ENCODE peak calls at places on chromosome 3, in nine cellular contexts. P is heart right ventricle, R is HL-60, Z is thyroid gland, I is psoas muscle, N is H9, V is dorsolateral prefrontal cortex, W is left lung, M is endodermal cell. A is an unnamed sample.

GRCh38 chr3:177306252-177306651 is 109.0 kb upstream of the TBL1XR1 start:
- DNase-seq in Z (no peak), V (no peak), P (no peak), I (no peak), R (no peak), N (no peak), M (no peak), W (no peak), A (no peak)

GRCh38 chr3:40099875-40100274 is 209.6 kb upstream of the EIF1B start:
- DNase-seq in P (no peak), Z (no peak), N (no peak), I (no peak), V (no peak), M (no peak), W (no peak), R (no peak), A (no peak)

GRCh38 chr3:193938613-193939012 is 197.3 kb upstream of the HES1 start:
- DNase-seq in Z (no peak), M (peak), W (no peak), R (no peak), N (peak), P (no peak), I (no peak), V (no peak), A (no peak)

GRCh38 chr3:168100777-168101492 is 5.2 kb upstream of the GOLIM4 start:
- DNase-seq in W (no peak), V (no peak), N (no peak), R (no peak), I (no peak), M (no peak), Z (no peak), P (no peak), A (no peak)

GRCh38 chr3:160748226-160748625 is 7.8 kb upstream of the PPM1L start:
- DNase-seq in V (no peak), P (no peak), N (no peak), R (no peak), I (no peak), M (no peak), Z (peak), W (no peak), A (no peak)

GRCh38 chr3:9195390-9195789 is 54.1 kb downstream of the SRGAP3 start:
- DNase-seq in R (no peak), M (no peak), Z (no peak), W (no peak), N (no peak), P (no peak), V (no peak), I (no peak), A (no peak)

GRCh38 chr3:85255954-85256353 is 297.2 kb downstream of the CADM2 start:
- DNase-seq in V (no peak), W (no peak), N (no peak), M (peak), Z (no peak), R (no peak), I (no peak), P (no peak), A (no peak)

GRCh38 chr3:53083949-53084309 is 38.1 kb upstream of the SFMBT1 start:
- DNase-seq in Z (no peak), M (peak), P (no peak), V (no peak), I (no peak), R (no peak), W (no peak), N (no peak), A (no peak)

GRCh38 chr3:184641430-184641829 is 70.4 kb downstream of the MAGEF1 start:
- DNase-seq in P (no peak), N (no peak), W (no peak), Z (no peak), M (no peak), I (no peak), R (no peak), V (no peak), A (no peak)

GRCh38 chr3:149252272-149252671 is 30.6 kb upstream of the CP start:
- DNase-seq in R (peak), W (no peak), M (no peak), Z (no peak), I (no peak), N (no peak), V (no peak), P (no peak), A (no peak)

GRCh38 chr3:38602576-38603250 is 46.8 kb downstream of the SCN5A start:
- DNase-seq in Z (no peak), M (peak), N (no peak), P (no peak), R (no peak), W (no peak), V (no peak), I (no peak), A (no peak)

GRCh38 chr3:112132975-112133448 is at the start of gene GCSAM:
- DNase-seq in P (peak), I (peak), W (no peak), R (peak), M (no peak), N (no peak), Z (peak), V (no peak), A (no peak)

GRCh38 chr3:100653731-100654309 is 44.4 kb downstream of the ADGRG7 start:
- DNase-seq in I (no peak), N (peak), W (no peak), V (no peak), Z (no peak), P (no peak), R (no peak), M (peak), A (no peak)

GRCh38 chr3:25313286-25313685 is 114.8 kb upstream of the RARB start:
- DNase-seq in N (no peak), I (no peak), R (peak), P (no peak), Z (no peak), V (no peak), W (no peak), M (no peak), A (no peak)

GRCh38 chr3:184320099-184320445 is 5.7 kb downstream of the EIF4G1 start:
- DNase-seq in P (peak), V (peak), N (no peak), W (peak), I (peak), Z (peak), R (peak), M (no peak), A (peak)

GRCh38 chr3:48398701-48399386 is 26.8 kb downstream of the FBXW12 start:
- DNase-seq in R (no peak), P (no peak), I (peak), W (peak), M (peak), V (no peak), Z (no peak), N (peak), A (no peak)

GRCh38 chr3:16329036-16329791 is 64.2 kb downstream of the OXNAD1 start:
- DNase-seq in V (no peak), I (no peak), W (no peak), Z (peak), R (no peak), M (peak), N (no peak), P (no peak), A (no peak)

GRCh38 chr3:195005759-195006555 is 265.0 kb downstream of the XXYLT1 start:
- DNase-seq in I (no peak), R (no peak), V (no peak), N (no peak), P (no peak), W (no peak), M (peak), Z (no peak), A (no peak)

GRCh38 chr3:150073513-150073912 is 102.8 kb upstream of the PFN2 start:
- DNase-seq in P (no peak), Z (no peak), W (no peak), V (no peak), R (no peak), N (no peak), I (no peak), M (no peak), A (no peak)

GRCh38 chr3:23406576-23406975 is 203.4 kb downstream of the UBE2E2 start:
- DNase-seq in M (no peak), I (no peak), N (no peak), R (no peak), W (no peak), V (no peak), Z (no peak), P (no peak), A (no peak)

GRCh38 chr3:79233431-79234060 is 534.3 kb downstream of the ROBO1 start:
- DNase-seq in M (no peak), V (no peak), W (no peak), N (peak), Z (no peak), R (no peak), I (no peak), P (no peak), A (no peak)

GRCh38 chr3:16605966-16606365 is 743 bp upstream of the DAZL start:
- DNase-seq in R (no peak), Z (no peak), I (no peak), N (no peak), W (no peak), V (no peak), M (no peak), P (no peak), A (no peak)

DNA sequence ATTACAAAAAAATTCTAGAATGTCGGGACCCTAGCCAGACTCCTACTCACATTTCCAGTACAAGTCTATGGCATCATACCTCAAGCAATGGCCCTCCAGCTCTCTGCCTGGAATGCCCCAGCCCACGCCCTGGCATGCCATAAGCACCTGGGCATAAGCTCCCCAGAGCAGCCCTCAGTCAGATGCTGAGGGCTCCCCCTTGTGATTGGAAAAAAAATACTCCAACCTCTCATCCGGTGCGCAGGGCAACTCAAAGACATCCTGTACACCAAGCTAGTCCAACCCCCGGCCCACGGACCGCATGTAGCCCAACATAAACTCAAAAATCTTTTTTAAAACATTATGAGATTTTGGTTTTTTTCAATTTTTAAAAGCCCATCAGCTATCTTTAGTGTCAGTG is 115.4 kb downstream of the NEK10 start:
- DNase-seq in N (peak), Z (no peak), M (peak), R (peak), I (no peak), W (peak), V (peak), P (no peak), A (no peak)
- TF ChIP-seq CTCF in N (peak), Z (no peak), M (peak), R (peak), I (peak), W (no peak), V (peak), P (peak), A (no peak)

GRCh38 chr3:108780235-108780634 is 23.0 kb upstream of the RETNLB start:
- DNase-seq in R (no peak), I (no peak), N (no peak), W (peak), P (no peak), Z (no peak), V (no peak), M (peak), A (no peak)
- H3K27ac ChIP-seq in R (no peak), I (no peak), N (no peak), W (no peak), P (no peak), Z (no peak), V (no peak), M (no peak), A (no peak)

DNA sequence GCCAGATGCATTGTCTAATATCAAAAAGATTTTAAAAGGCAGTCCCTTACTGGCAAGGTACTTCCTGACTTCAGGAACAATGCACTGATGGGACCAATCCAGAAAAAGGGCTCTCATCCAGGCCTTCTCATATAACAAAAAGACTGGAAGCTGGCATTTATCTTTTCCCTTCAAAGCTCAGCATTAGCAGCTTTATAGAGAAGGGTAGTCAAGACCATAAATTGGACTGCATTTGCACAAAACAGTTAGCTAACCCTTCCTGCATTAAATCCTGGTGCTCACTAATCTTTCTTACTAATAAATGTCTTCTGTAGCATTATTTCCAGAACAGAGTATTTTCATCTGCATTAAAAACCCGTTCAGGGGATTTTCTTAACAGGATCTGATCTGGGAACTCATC is 46.0 kb upstream of the NEK10 start:
- DNase-seq in N (no peak), Z (no peak), M (no peak), V (no peak), I (no peak), P (no peak), W (no peak), R (no peak), A (no peak)
- TF ChIP-seq CTCF in N (no peak), Z (no peak), M (no peak), V (no peak), I (no peak), P (no peak), W (no peak), R (no peak), A (no peak)

GRCh38 chr3:73433079-73433478 is 191.7 kb downstream of the PDZRN3 start:
- DNase-seq in V (no peak), R (no peak), N (no peak), W (no peak), P (no peak), M (no peak), I (no peak), Z (no peak), A (no peak)
- H3K27ac ChIP-seq in V (peak), R (no peak), N (no peak), W (no peak), P (no peak), M (no peak), I (no peak), Z (no peak), A (no peak)

DNA sequence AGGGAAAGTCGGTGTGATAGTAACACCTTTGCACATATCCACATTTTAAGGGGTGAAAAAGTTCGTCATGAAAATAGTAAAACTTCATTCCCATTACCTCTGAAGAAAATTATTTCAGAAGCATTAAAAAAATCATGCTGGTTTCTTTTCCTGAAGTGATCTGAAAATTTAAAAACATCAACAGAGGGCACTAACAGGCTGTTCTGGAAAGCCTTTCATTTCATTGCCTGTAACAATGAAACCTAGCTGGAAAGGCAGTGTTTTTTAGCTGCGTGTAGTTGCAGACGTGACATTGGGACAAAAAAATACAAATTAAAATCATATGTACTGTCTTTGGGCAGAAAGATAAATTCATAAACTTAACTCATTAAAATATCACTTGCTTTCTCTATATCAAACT is 993.8 kb downstream of the GBE1 start:
- DNase-seq in Z (no peak), I (no peak), M (no peak), P (no peak), R (no peak), W (no peak), V (no peak), N (no peak), A (no peak)
- TF ChIP-seq CTCF in Z (no peak), I (no peak), M (peak), P (no peak), R (no peak), W (no peak), V (no peak), N (peak), A (no peak)

GRCh38 chr3:119291062-119291700 is 3.0 kb upstream of the ARHGAP31 start:
- DNase-seq in Z (no peak), P (no peak), R (no peak), I (no peak), N (no peak), V (no peak), M (no peak), W (no peak), A (no peak)
- H3K27ac ChIP-seq in Z (no peak), P (no peak), R (no peak), I (no peak), N (no peak), V (no peak), M (no peak), W (no peak), A (no peak)

DNA sequence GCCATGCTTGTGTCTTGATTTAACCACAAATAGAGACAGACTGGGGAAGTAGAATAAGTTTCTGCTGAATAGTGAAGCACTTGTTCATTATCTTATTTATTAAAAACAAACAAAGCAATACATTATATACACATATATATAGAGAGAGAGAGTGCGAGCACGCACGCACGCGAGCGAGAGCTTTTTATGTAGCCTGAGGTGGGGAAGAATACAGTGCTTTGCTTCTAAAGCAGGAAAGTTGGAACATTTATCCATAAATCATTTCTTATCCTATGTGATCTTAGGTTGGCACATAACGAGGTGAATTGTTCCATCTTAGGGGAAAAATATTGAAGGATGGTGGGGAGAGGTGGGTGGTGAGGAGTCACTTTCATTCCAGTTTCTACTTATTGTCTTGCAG is 109.9 kb downstream of the ATG7 start:
- DNase-seq in I (no peak), R (no peak), V (no peak), Z (no peak), M (no peak), P (no peak), N (no peak), W (no peak), A (no peak)
- TF ChIP-seq CTCF in I (no peak), R (no peak), V (no peak), Z (no peak), M (no peak), P (no peak), N (no peak), W (no peak), A (no peak)

DNA sequence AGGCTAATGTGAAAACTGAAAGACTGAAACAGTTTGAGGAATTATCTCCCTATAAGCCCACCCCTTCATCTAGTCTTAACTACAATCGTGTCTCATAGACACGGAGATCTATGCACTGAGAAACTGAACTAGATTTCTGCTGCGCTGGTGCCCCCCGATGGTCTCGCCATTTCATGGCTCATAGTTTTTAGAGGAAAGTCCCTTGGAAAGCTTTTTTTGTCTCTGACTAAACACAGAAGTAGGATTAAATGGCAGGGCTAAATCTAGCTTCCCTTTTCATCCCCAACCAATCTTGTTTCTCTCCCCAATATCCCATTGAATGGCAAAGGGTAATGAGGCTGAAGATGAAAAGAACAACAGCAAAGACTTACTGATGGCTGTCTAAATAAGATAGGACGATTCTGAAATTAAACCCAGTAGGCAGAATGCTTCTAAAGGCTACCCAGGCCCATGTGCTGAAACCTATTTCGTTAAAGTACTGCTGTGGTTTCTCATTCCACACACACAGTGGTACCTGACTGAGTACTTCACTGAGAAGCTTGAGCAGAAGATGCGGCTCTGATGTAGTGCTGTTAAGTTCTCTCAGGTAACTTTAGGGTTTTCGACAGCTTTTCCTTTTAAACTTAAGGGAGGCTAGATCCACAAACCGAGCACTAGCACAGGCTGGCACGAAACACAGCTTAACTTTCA is 142.7 kb downstream of the GADL1 start:
- DNase-seq in P (peak), V (peak), I (no peak), W (no peak), M (peak), N (no peak), R (peak), Z (peak), A (no peak)
- H3K27ac ChIP-seq in P (no peak), V (no peak), I (peak), W (no peak), M (no peak), N (no peak), R (no peak), Z (no peak), A (no peak)

DNA sequence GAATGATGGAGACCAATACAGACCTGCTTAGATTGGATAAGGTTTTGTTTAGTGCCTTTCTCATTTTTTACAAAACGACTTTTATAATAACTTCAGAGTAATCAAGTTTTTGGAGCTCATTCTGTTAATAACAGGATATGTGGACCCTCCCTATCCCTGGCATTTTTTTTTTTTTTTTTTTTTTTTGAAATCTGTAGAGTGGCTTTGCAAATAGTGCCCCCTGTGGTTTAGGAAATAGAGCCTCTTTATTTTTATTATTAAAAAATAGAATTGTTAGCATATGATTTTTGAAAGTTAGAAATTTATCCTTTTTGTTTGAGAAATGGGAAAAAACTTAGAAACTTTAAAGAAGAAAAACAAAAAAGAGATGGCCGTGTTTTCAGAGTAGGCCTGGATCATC is 11.4 kb downstream of the SKIL start:
- DNase-seq in Z (no peak), N (no peak), V (no peak), M (no peak), W (no peak), I (no peak), R (no peak), P (no peak), A (no peak)
- TF ChIP-seq CTCF in Z (no peak), N (peak), V (peak), M (peak), W (no peak), I (no peak), R (no peak), P (peak), A (peak)

DNA sequence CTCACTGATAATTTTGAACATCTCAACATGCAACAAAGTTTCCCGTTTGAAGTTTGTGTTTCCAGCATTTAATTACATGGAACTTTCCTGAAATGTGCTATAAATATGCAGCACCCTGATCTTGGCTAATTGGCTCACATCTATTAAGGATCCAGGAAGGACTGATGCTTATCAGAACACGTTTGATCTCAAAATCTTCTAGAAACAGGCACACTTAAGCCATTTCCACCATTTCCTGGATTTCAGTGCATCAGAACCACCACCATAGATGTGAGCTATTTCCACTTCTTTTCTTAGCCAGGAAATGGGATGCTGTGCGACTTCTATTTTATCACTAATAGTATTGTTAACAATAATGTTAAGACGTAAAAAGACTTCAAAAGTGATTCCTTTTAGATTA is 228.9 kb downstream of the FEZF2 start:
- DNase-seq in I (no peak), P (no peak), M (no peak), W (no peak), Z (no peak), V (no peak), N (no peak), R (no peak), A (no peak)
- H3K27ac ChIP-seq in I (no peak), P (no peak), M (no peak), W (no peak), Z (no peak), V (no peak), N (no peak), R (no peak), A (peak)